ENCODE peak calls at places on chromosome 1, in ten cellular contexts. P, H, Z, I, B, G, O, M, Y and X are unnamed samples. For H3K9me3, the result is how much of the 10 kb centered on the place peaks cover.

GRCh38 chr1:216464489-216464888 is 41.2 kb upstream of the USH2A start:
- DNase-seq in P (no peak), H (peak), Z (no peak), I (no peak), B (no peak), G (no peak), O (no peak), M (no peak), Y (no peak), X (no peak)

GRCh38 chr1:183030053-183030452 is 6.8 kb downstream of the LAMC1 start:
- DNase-seq in P (no peak), H (peak), Z (no peak), I (no peak), B (no peak), G (no peak), O (no peak), M (no peak), Y (no peak), X (no peak)

GRCh38 chr1:218816999-218817398 is 356.7 kb upstream of the LYPLAL1 start:
- DNase-seq in P (no peak), H (no peak), Z (peak), I (no peak), B (no peak), G (no peak), O (no peak), M (no peak), Y (no peak), X (no peak)

GRCh38 chr1:17759114-17759513 is 4.0 kb downstream of the ACTL8 start:
- DNase-seq in P (no peak), H (peak), Z (no peak), I (no peak), B (no peak), G (no peak), O (no peak), M (no peak), Y (peak), X (no peak)

GRCh38 chr1:243943671-243944428 is 93.8 kb upstream of the AKT3 start:
- DNase-seq in P (no peak), H (no peak), Z (no peak), I (no peak), B (no peak), G (no peak), O (peak), M (no peak), Y (no peak), X (no peak)

GRCh38 chr1:68600049-68600661 is 103.3 kb upstream of the DEPDC1 start:
- DNase-seq in P (no peak), H (peak), Z (no peak), I (peak), B (no peak), G (no peak), O (no peak), M (no peak), Y (peak), X (no peak)

GRCh38 chr1:9529190-9529589 is 10.1 kb upstream of the SLC25A33 start:
- DNase-seq in P (peak), H (no peak), Z (no peak), I (no peak), B (no peak), G (no peak), O (no peak), M (no peak), Y (peak), X (no peak)

GRCh38 chr1:176701151-176701866 is 238.3 kb downstream of the PAPPA2 start:
- DNase-seq in P (no peak), H (no peak), Z (no peak), I (no peak), B (no peak), G (no peak), O (no peak), M (no peak), Y (no peak), X (no peak)

GRCh38 chr1:218705911-218706893 is 361.1 kb downstream of the TGFB2 start:
- DNase-seq in P (no peak), H (peak), Z (no peak), I (no peak), B (no peak), G (peak), O (no peak), M (no peak), Y (no peak), X (no peak)

GRCh38 chr1:6048179-6048867 is 2.6 kb downstream of the KCNAB2 start:
- DNase-seq in P (no peak), H (no peak), Z (no peak), I (peak), B (no peak), G (no peak), O (no peak), M (no peak), Y (no peak), X (no peak)

GRCh38 chr1:221565718-221566117 is 176.2 kb downstream of the DUSP10 start:
- DNase-seq in P (no peak), H (no peak), Z (no peak), I (no peak), B (no peak), G (no peak), O (no peak), M (no peak), Y (no peak), X (no peak)

GRCh38 chr1:19356266-19356665 is 44.1 kb downstream of the SLC66A1 start:
- DNase-seq in P (no peak), H (no peak), Z (no peak), I (no peak), B (no peak), G (no peak), O (no peak), M (no peak), Y (no peak), X (no peak)

GRCh38 chr1:187264995-187265602 is 436.4 kb downstream of the PLA2G4A start:
- DNase-seq in P (no peak), H (peak), Z (no peak), I (peak), B (no peak), G (no peak), O (no peak), M (no peak), Y (no peak), X (no peak)

GRCh38 chr1:221794079-221794670 is 52.3 kb upstream of the DUSP10 start:
- DNase-seq in P (no peak), H (no peak), Z (no peak), I (no peak), B (no peak), G (no peak), O (no peak), M (peak), Y (no peak), X (no peak)

GRCh38 chr1:44812822-44813543 is 4.7 kb downstream of the BTBD19 start:
- DNase-seq in P (peak), H (no peak), Z (peak), I (peak), B (no peak), G (no peak), O (no peak), M (no peak), Y (no peak), X (peak)

GRCh38 chr1:51421961-51422360 is 91.6 kb upstream of the TTC39A start:
- DNase-seq in P (no peak), H (peak), Z (no peak), I (peak), B (no peak), G (no peak), O (no peak), M (no peak), Y (peak), X (no peak)

GRCh38 chr1:177847843-177848242 is 122.0 kb downstream of the SEC16B start:
- DNase-seq in P (no peak), H (no peak), Z (no peak), I (no peak), B (no peak), G (no peak), O (peak), M (no peak), Y (no peak), X (no peak)

GRCh38 chr1:42157667-42158066 is 4.5 kb downstream of the GUCA2B start:
- DNase-seq in P (no peak), H (peak), Z (no peak), I (no peak), B (no peak), G (no peak), O (no peak), M (no peak), Y (no peak), X (no peak)

GRCh38 chr1:185567006-185567405 is 167.2 kb upstream of the HMCN1 start:
- DNase-seq in P (no peak), H (no peak), Z (no peak), I (no peak), B (no peak), G (no peak), O (no peak), M (no peak), Y (no peak), X (no peak)

GRCh38 chr1:160284220-160284781 is 632 bp downstream of the PEX19 start:
- DNase-seq in P (peak), H (peak), Z (no peak), I (no peak), B (peak), G (no peak), O (no peak), M (no peak), Y (peak), X (no peak)

GRCh38 chr1:172870901-172871606 is 179.7 kb downstream of the TNFSF18 start:
- DNase-seq in P (no peak), H (no peak), Z (no peak), I (no peak), B (no peak), G (no peak), O (no peak), M (no peak), Y (no peak), X (no peak)

GRCh38 chr1:15039901-15040300 is 113.6 kb upstream of the TMEM51 start:
- DNase-seq in P (no peak), H (no peak), Z (no peak), I (no peak), B (no peak), G (no peak), O (no peak), M (no peak), Y (no peak), X (no peak)

GRCh38 chr1:81183157-81183952 is 617.4 kb upstream of the ADGRL2 start:
- DNase-seq in P (no peak), H (no peak), Z (no peak), I (no peak), B (no peak), G (no peak), O (no peak), M (no peak), Y (no peak), X (no peak)

GRCh38 chr1:198185759-198186158 is 29.0 kb downstream of the NEK7 start:
- DNase-seq in P (no peak), H (no peak), Z (no peak), I (no peak), B (no peak), G (no peak), O (no peak), M (no peak), Y (no peak), X (no peak)

GRCh38 chr1:230176871-230177411 is 109.9 kb downstream of the GALNT2 start:
- DNase-seq in P (peak), H (no peak), Z (peak), I (peak), B (no peak), G (peak), O (no peak), M (no peak), Y (peak), X (peak)

GRCh38 chr1:240567066-240567465 is 44.9 kb downstream of the GREM2 start:
- DNase-seq in P (no peak), H (no peak), Z (no peak), I (no peak), B (no peak), G (no peak), O (no peak), M (no peak), Y (no peak), X (no peak)

GRCh38 chr1:225525377-225525776 is 97.5 kb upstream of the LBR start:
- DNase-seq in P (no peak), H (no peak), Z (no peak), I (no peak), B (no peak), G (no peak), O (no peak), M (no peak), Y (no peak), X (no peak)

GRCh38 chr1:203364806-203365205 is 13.9 kb upstream of the FMOD start:
- DNase-seq in P (no peak), H (no peak), Z (no peak), I (no peak), B (no peak), G (no peak), O (no peak), M (no peak), Y (no peak), X (no peak)

GRCh38 chr1:56547977-56548376 is 31.4 kb downstream of the PLPP3 start:
- DNase-seq in P (peak), H (peak), Z (no peak), I (no peak), B (peak), G (peak), O (no peak), M (no peak), Y (no peak), X (no peak)

GRCh38 chr1:156115514-156116374 is 1.2 kb downstream of the LMNA start:
- DNase-seq in P (peak), H (peak), Z (peak), I (peak), B (peak), G (peak), O (no peak), M (no peak), Y (peak), X (peak)

GRCh38 chr1:113660053-113660452 is 99.2 kb downstream of the PHTF1 start:
- DNase-seq in P (no peak), H (no peak), Z (no peak), I (peak), B (no peak), G (no peak), O (no peak), M (no peak), Y (peak), X (no peak)

GRCh38 chr1:1462318-1462966 is 9.1 kb upstream of the ATAD3B start:
- DNase-seq in P (peak), H (peak), Z (peak), I (peak), B (no peak), G (no peak), O (no peak), M (peak), Y (peak), X (no peak)

GRCh38 chr1:165424454-165425283 is 20.3 kb downstream of the RXRG start:
- DNase-seq in P (no peak), H (no peak), Z (peak), I (no peak), B (no peak), G (no peak), O (no peak), M (no peak), Y (no peak), X (no peak)

GRCh38 chr1:61056674-61057439 is 25.5 kb upstream of the NFIA start:
- DNase-seq in P (peak), H (no peak), Z (peak), I (peak), B (peak), G (peak), O (no peak), M (no peak), Y (peak), X (peak)

GRCh38 chr1:90613371-90613770 is 103.7 kb downstream of the BARHL2 start:
- DNase-seq in P (no peak), H (no peak), Z (no peak), I (no peak), B (no peak), G (no peak), O (no peak), M (no peak), Y (no peak), X (no peak)

GRCh38 chr1:179142889-179143299 is 61.0 kb downstream of the TOR3A start:
- DNase-seq in P (no peak), H (peak), Z (no peak), I (no peak), B (no peak), G (peak), O (no peak), M (no peak), Y (no peak), X (no peak)

DNA sequence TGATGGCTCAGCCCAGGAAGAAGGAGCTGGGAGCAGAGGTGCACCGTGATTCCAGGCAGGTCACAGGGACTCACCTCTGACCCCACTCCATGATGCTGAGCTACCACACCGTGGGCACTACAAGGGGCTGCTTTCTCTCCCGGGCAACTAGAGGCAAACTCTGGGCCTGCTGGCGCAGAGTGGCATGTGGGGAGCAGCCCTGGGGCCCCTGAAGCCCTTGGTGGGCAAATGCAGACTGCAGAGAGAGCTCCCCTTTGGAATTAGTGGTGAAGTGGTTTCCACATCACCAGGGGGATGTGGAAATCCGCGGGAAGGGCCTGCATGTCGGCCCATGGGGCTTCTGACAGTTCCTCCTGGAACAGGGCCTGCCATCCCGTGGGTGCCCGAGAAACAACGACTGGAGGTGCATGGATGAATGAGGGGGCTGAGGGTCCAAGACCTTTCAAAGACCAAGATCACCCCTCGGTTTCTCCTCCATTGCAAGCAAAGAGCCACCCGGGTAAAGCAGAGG is 11.8 kb upstream of the MMEL1 start:
- DNase-seq in P (no peak), H (no peak), Z (peak), I (no peak), B (no peak), G (no peak), O (no peak), M (no peak), Y (no peak), X (no peak)
- TF ChIP-seq EP300 in P (no peak), H (no peak), Z (no peak), I (no peak), B (no peak), G (no peak), O (no peak), M (no peak), Y (no peak), X (no peak)

GRCh38 chr1:195721210-195721971 is 886.8 kb downstream of the KCNT2 start:
- DNase-seq in P (peak), H (no peak), Z (no peak), I (no peak), B (no peak), G (no peak), O (no peak), M (no peak), Y (no peak), X (no peak)

GRCh38 chr1:195715652-195716051 is 892.6 kb downstream of the KCNT2 start:
- DNase-seq in P (no peak), H (no peak), Z (no peak), I (no peak), B (no peak), G (no peak), O (no peak), M (no peak), Y (no peak), X (no peak)

GRCh38 chr1:195714248-195714647 is 894.0 kb downstream of the KCNT2 start:
- DNase-seq in P (no peak), H (no peak), Z (no peak), I (no peak), B (no peak), G (no peak), O (no peak), M (no peak), Y (no peak), X (no peak)

DNA sequence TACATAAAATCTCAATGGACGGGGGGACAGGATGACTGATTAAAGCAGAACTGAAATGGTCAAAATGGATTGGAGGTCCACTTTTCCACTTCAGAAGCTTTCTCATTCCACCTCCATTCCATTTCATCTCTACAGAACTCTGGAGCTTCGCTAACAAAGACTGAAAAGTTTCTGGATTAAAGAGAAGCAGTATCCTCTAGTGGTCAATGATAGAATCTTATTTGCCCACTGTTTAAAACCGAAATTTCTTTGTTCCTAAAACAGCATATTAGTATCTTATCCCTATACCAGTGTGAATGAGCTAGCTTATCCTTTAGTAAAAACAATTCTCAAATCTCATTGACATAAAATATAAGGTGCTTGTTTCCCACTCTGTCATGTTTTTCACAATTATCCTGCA is 890.6 kb downstream of the KCNT2 start:
- DNase-seq in P (no peak), H (no peak), Z (no peak), I (peak), B (no peak), G (no peak), O (no peak), M (no peak), Y (no peak), X (no peak)
- TF ChIP-seq CTCF in P (peak), H (no peak), Z (no peak), I (peak), B (no peak), G (peak), O (no peak), M (no peak), Y (no peak), X (no peak)

GRCh38 chr1:180384606-180385005 is 117.8 kb downstream of the ACBD6 start:
- DNase-seq in P (no peak), H (no peak), Z (no peak), I (no peak), B (no peak), G (no peak), O (no peak), M (no peak), Y (no peak), X (no peak)
- H3K9me3 ChIP-seq in P (under half), H (under half), Z (under half), I (under half), B (under half), G (under half), O (under half), M (under half), Y (under half), X (under half)

DNA sequence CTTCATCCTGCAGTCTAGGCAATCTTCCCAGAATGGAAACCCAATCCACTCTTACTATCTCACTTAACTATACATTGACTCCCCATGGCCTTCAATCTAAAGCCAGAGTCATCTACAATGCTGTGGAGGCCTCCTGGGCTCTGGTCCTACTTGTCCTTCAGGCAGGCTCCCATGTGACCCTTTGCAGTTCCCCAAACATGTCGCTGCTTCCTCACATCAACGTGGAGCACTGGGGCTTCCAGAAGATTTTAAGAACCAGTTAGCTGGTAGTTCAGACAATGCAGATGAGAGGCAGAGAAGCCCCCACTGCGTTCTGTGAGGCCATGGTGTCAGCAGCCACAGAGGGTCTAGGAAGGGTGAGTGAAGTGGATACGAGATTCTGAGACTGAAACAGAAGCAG is 18.6 kb downstream of the LYPD8 start:
- DNase-seq in P (no peak), H (no peak), Z (no peak), I (no peak), B (no peak), G (no peak), O (no peak), M (no peak), Y (no peak), X (no peak)
- TF ChIP-seq EP300 in P (no peak), H (no peak), Z (no peak), I (no peak), B (no peak), G (no peak), O (no peak), M (no peak), Y (no peak), X (no peak)

DNA sequence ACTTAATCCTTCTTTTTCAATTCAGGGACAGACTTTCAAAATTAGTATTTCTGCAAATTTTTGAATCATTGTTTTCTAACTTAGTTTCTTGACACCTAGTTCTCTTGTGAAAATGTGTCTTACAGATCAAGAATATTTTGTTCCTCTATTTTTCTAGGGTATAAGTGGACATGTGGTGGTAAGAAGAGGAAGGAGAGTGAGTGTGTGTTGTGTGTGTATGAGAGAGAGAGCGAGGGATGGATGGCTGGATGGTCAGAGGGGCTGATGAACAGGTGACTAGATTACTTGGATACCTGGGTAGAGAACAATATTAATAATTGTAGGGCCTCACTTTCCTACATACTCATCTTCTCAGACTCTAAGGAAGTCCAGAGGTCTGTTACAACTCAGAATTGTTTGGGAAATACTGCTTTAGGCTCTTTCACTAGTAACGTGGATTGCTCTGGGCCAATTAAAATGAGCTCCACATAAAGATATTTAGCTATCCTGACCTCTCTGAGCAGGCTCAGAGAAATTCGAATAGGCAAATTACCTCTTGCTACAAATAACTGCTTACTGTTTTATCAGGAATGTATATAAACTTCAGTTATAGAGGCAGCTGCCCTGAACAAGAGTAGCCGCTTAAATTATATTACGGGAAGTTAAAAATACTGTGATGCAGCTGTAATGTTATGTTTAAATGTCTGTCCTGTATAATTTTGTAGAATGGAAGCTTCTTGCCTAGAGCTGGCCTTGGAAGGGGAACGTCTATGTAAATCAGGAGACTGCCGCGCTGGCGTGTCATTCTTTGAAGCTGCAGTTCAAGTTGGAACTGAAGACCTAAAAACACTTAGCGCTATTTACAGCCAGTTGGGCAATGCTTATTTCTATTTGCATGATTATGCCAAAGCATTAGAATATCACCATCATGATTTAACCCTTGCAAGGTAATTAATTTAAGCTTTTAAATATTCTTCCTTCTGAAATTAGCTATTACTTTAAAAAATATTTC is 19.7 kb downstream of the GPSM2 start:
- DNase-seq in P (no peak), H (no peak), Z (no peak), I (no peak), B (no peak), G (no peak), O (no peak), M (no peak), Y (no peak), X (peak)
- TF ChIP-seq CTCF in P (no peak), H (no peak), Z (no peak), I (no peak), B (no peak), G (no peak), O (no peak), M (no peak), Y (no peak), X (no peak)